ENCODE peak calls at places on chromosome 10, in eight cellular contexts. X is GM23248, A is GM03348, T is fibroblast of mammary gland, R is thyroid gland, N is ELR, F is GOT3, V is mammary epithelial cell. B is an unnamed sample.

GRCh38 chr10:126204320-126204719 is 184.0 kb downstream of the ADAM12 start:
- DNase-seq in V (peak; percentile 79), X (no peak), T (no peak), R (no peak), A (no peak), N (peak; percentile 43), F (no peak), B (no peak)

GRCh38 chr10:46547881-46548780 is 8.3 kb downstream of the GPRIN2 start:
- DNase-seq in R (peak; percentile 1), F (no peak), A (no peak), X (peak; percentile 69), N (peak; percentile 31), V (no peak), T (no peak), B (peak; percentile 15)

GRCh38 chr10:64091889-64092288 is 570.7 kb downstream of the REEP3 start:
- DNase-seq in R (no peak), T (no peak), N (no peak), F (no peak), A (peak; percentile 8), V (no peak), X (peak; percentile 2), B (no peak)

GRCh38 chr10:78393094-78393493 is 359.4 kb downstream of the RPS24 start:
- DNase-seq in R (no peak), A (no peak), F (no peak), T (no peak), X (no peak), N (no peak), V (no peak), B (no peak)

GRCh38 chr10:48227213-48227612 is 47.3 kb downstream of the FRMPD2 start:
- DNase-seq in N (no peak), F (no peak), V (no peak), A (no peak), T (no peak), R (no peak), X (no peak), B (no peak)

GRCh38 chr10:58028597-58029366 is 238.9 kb downstream of the IPMK start:
- DNase-seq in T (peak; percentile 97), F (no peak), A (peak; percentile 79), X (peak; percentile 94), V (peak; percentile 74), N (peak; percentile 86), R (no peak), B (no peak)

GRCh38 chr10:44306762-44307161 is 78.1 kb downstream of the CXCL12 start:
- DNase-seq in A (no peak), T (no peak), R (peak; percentile 55), X (peak; percentile 52), V (no peak), N (peak; percentile 33), F (no peak), B (no peak)

GRCh38 chr10:921471-922414 is 9.8 kb downstream of the LARP4B start:
- DNase-seq in X (peak; percentile 70), R (no peak), T (peak; percentile 83), N (peak; percentile 77), F (no peak), A (peak; percentile 44), V (peak; percentile 27), B (no peak)

GRCh38 chr10:11521860-11522259 is 89.6 kb downstream of the USP6NL start:
- DNase-seq in F (no peak), N (no peak), V (no peak), R (no peak), T (peak; percentile 75), X (peak; percentile 68), A (peak; percentile 46), B (no peak)

GRCh38 chr10:60809157-60809556 is 30.9 kb downstream of the CDK1 start:
- DNase-seq in V (peak; percentile 69), F (no peak), T (peak; percentile 90), R (no peak), N (peak; percentile 32), A (peak; percentile 55), X (peak; percentile 85), B (no peak)

GRCh38 chr10:72086466-72087391 is 1.6 kb downstream of the SPOCK2 start:
- DNase-seq in X (peak; percentile 13), R (peak; percentile 12), A (peak; percentile 2), N (no peak), V (no peak), F (no peak), T (peak; percentile 22), B (peak; percentile 37)

GRCh38 chr10:6347391-6347951 is 144.7 kb downstream of the PFKFB3 start:
- DNase-seq in A (peak; percentile 46), T (no peak), N (peak; percentile 32), R (no peak), X (peak; percentile 74), V (no peak), F (no peak), B (no peak)

GRCh38 chr10:118812393-118812740 is 57.6 kb upstream of the CACUL1 start:
- DNase-seq in A (no peak), T (no peak), F (no peak), N (no peak), V (no peak), R (no peak), X (no peak), B (no peak)

GRCh38 chr10:72333111-72334012 is 21.4 kb downstream of the DNAJB12 start:
- DNase-seq in V (no peak), X (no peak), T (no peak), N (no peak), R (no peak), F (no peak), A (no peak), B (no peak)

GRCh38 chr10:22252286-22252800 is 34.5 kb upstream of the EBLN1 start:
- DNase-seq in N (peak; percentile 43), X (peak; percentile 70), A (peak; percentile 61), R (peak; percentile 69), F (peak; percentile 21), V (peak; percentile 28), T (peak; percentile 43), B (peak; percentile 77)

GRCh38 chr10:95503012-95503411 is 58.2 kb downstream of the SORBS1 start:
- DNase-seq in R (no peak), V (no peak), N (no peak), X (peak; percentile 58), A (no peak), T (no peak), F (no peak), B (no peak)

GRCh38 chr10:86798636-86799035 is 42.2 kb downstream of the BMPR1A start:
- DNase-seq in V (no peak), T (peak; percentile 53), X (peak; percentile 46), F (no peak), A (no peak), R (no peak), N (peak; percentile 10), B (no peak)

GRCh38 chr10:50809596-50809995 is 69.9 kb downstream of the ASAH2B start:
- DNase-seq in R (no peak), V (no peak), A (peak; percentile 7), F (no peak), N (peak; percentile 3), X (peak; percentile 74), T (peak; percentile 49), B (no peak)

GRCh38 chr10:80462986-80463741 is 9.1 kb downstream of the TSPAN14 start:
- DNase-seq in R (no peak), N (peak; percentile 88), X (peak; percentile 73), A (peak; percentile 54), V (peak; percentile 32), F (no peak), T (peak; percentile 74), B (no peak)

GRCh38 chr10:107831772-107832171 is 667.3 kb upstream of the SORCS1 start:
- DNase-seq in X (no peak), R (no peak), A (no peak), F (no peak), N (no peak), T (no peak), V (no peak), B (no peak)

GRCh38 chr10:16902606-16903005 is 85.4 kb upstream of the RSU1 start:
- DNase-seq in N (no peak), A (no peak), V (no peak), T (no peak), X (no peak), F (no peak), R (no peak), B (no peak)

GRCh38 chr10:132239126-132240031 is 52.6 kb downstream of the DPYSL4 start:
- DNase-seq in R (no peak), X (no peak), A (no peak), N (no peak), V (no peak), F (no peak), T (no peak), B (no peak)

GRCh38 chr10:30869566-30869965 is 162.1 kb downstream of the ZNF438 start:
- DNase-seq in X (no peak), T (no peak), A (no peak), R (no peak), F (no peak), V (no peak), N (no peak), B (no peak)

GRCh38 chr10:64075604-64076003 is 554.4 kb downstream of the REEP3 start:
- DNase-seq in R (no peak), T (no peak), V (no peak), N (no peak), F (no peak), X (no peak), A (no peak), B (no peak)

GRCh38 chr10:119893845-119894427 is 1.4 kb downstream of the SEC23IP start:
- DNase-seq in V (no peak), T (no peak), N (no peak), X (no peak), R (no peak), F (no peak), A (no peak), B (no peak)

GRCh38 chr10:116356833-116357232 is 32.6 kb downstream of the CCDC172 start:
- DNase-seq in V (no peak), F (no peak), A (no peak), R (no peak), X (no peak), T (no peak), N (no peak), B (no peak)

GRCh38 chr10:121862042-121862441 is 65.8 kb downstream of the ATE1 start:
- DNase-seq in V (no peak), N (no peak), T (no peak), F (no peak), R (no peak), X (no peak), A (no peak), B (no peak)

GRCh38 chr10:14056545-14057332 is 274.0 kb downstream of the FRMD4A start:
- DNase-seq in T (peak; percentile 84), F (no peak), X (peak; percentile 98), A (peak; percentile 67), V (no peak), R (no peak), N (peak; percentile 89), B (no peak)

GRCh38 chr10:79124066-79124465 is 55.3 kb downstream of the ZMIZ1 start:
- DNase-seq in T (no peak), A (no peak), R (no peak), X (no peak), V (no peak), F (no peak), N (no peak), B (no peak)

GRCh38 chr10:72638586-72639440 is 12.9 kb upstream of the MICU1 start:
- DNase-seq in R (no peak), V (no peak), A (no peak), F (no peak), X (no peak), T (no peak), N (no peak), B (no peak)

GRCh38 chr10:60114765-60115586 is 208.6 kb upstream of the CCDC6 start:
- DNase-seq in X (peak; percentile 75), T (peak; percentile 82), R (no peak), V (peak; percentile 55), A (peak; percentile 67), F (no peak), N (peak; percentile 55), B (no peak)

GRCh38 chr10:79446451-79447020 is 1.1 kb upstream of the ZCCHC24 start:
- DNase-seq in A (peak; percentile 49), F (no peak), V (no peak), R (peak; percentile 87), X (peak; percentile 58), T (peak; percentile 48), N (peak; percentile 54), B (peak; percentile 76)

GRCh38 chr10:89086801-89087513 is 96.4 kb downstream of the FAS start:
- DNase-seq in N (peak; percentile 86), A (peak; percentile 82), X (peak; percentile 99), T (peak; percentile 98), F (no peak), V (no peak), R (peak; percentile 23), B (peak; percentile 75)

B was measured in uterus.